ENCODE peak calls at places on chromosomes 11 and 22, in nine cellular contexts. R is heart right ventricle; O is activated T-cell treated with anti-CD3 and anti-CD28 coated beads, Interleukin-2, amount 50 U/mL, for 4 hours; L is AG08395; D is central memory CD4-positive, alpha-beta T cell; B is caudate nucleus; V is anterior cingulate cortex; A is EL; Z is IMR-90. F is an unnamed sample.

GRCh38 chr22:20113551-20114310 is 2.2 kb upstream of the RANBP1 start:
- DNase-seq in R (no peak), O (no peak), L (no peak), D (no peak), B (no peak), V (no peak), A (no peak), Z (no peak), F (peak; percentile 58)

GRCh38 chr11:128884703-128885338 is 6.3 kb upstream of the KCNJ5 start:
- DNase-seq in R (peak; percentile 61), O (peak; percentile 40), L (peak; percentile 67), D (peak; percentile 62), B (no peak), V (no peak), A (peak; percentile 56), Z (peak; percentile 69), F (peak; percentile 48)

GRCh38 chr22:38180841-38181452 is 683 bp downstream of the PLA2G6 start:
- DNase-seq in R (peak; percentile 53), O (no peak), L (no peak), D (peak; percentile 55), B (peak; percentile 40), V (peak; percentile 60), A (no peak), Z (no peak), F (no peak)

GRCh38 chr11:14644396-14645246 is 1.0 kb downstream of the PDE3B start:
- DNase-seq in R (peak; percentile 15), O (peak; percentile 32), L (no peak), D (peak; percentile 47), B (peak; percentile 7), V (peak; percentile 58), A (peak; percentile 12), Z (no peak), F (peak; percentile 43)

GRCh38 chr11:81301426-81301825 is 1432.2 kb downstream of the FAM181B start:
- DNase-seq in R (no peak), O (no peak), L (no peak), D (no peak), B (no peak), V (no peak), A (no peak), Z (no peak), F (no peak)

GRCh38 chr11:3641191-3641590 is 601 bp downstream of the ART5 start:
- DNase-seq in R (no peak), O (no peak), L (no peak), D (no peak), B (no peak), V (no peak), A (no peak), Z (no peak), F (peak; percentile 53)

GRCh38 chr22:25698986-25699385 is 43.0 kb upstream of the MYO18B start:
- DNase-seq in R (no peak), O (no peak), L (no peak), D (no peak), B (no peak), V (no peak), A (no peak), Z (no peak), F (no peak)

GRCh38 chr22:19597399-19597735 is 73.2 kb upstream of the CLDN5 start:
- DNase-seq in R (no peak), O (peak; percentile 33), L (no peak), D (peak; percentile 75), B (no peak), V (no peak), A (no peak), Z (no peak), F (no peak)

GRCh38 chr11:117876049-117876340 is 463 bp downstream of the FXYD6 start:
- DNase-seq in R (no peak), O (no peak), L (no peak), D (no peak), B (no peak), V (no peak), A (no peak), Z (no peak), F (no peak)

GRCh38 chr11:6565988-6566703 is 37.3 kb downstream of the RRP8 start:
- DNase-seq in R (no peak), O (no peak), L (no peak), D (no peak), B (no peak), V (no peak), A (no peak), Z (no peak), F (no peak)

GRCh38 chr11:76667856-76668255 is 2.7 kb downstream of the LRRC32 start:
- DNase-seq in R (no peak), O (no peak), L (no peak), D (no peak), B (no peak), V (no peak), A (no peak), Z (no peak), F (no peak)